ENCODE peak calls at places on chromosomes 12 and 14, in four cellular contexts. One of them, this sample, is unnamed.
A peak's percentile ranks its signal among the peaks of the same experiment; 100 is the strongest.

GRCh38 chr14:94921870-94922585 is 152.1 kb upstream of the GSC start:
- DNase-seq in upper lobe of right lung: no peak
- DNase-seq in GM10248: no peak
- DNase-seq in vagina: no peak
- DNase-seq in this sample: no peak

GRCh38 chr12:108477055-108477880 is 37.8 kb upstream of the FICD start:
- DNase-seq in GM10248: no peak
- DNase-seq in upper lobe of right lung: no peak
- DNase-seq in vagina: no peak
- DNase-seq in this sample: no peak

GRCh38 chr14:23614395-23614828 is 21.8 kb upstream of the DHRS2 start:
- DNase-seq in upper lobe of right lung: no peak
- DNase-seq in GM10248: no peak
- DNase-seq in vagina: no peak
- DNase-seq in this sample: no peak

GRCh38 chr14:31420319-31421081 is at the start of gene HEATR5A:
- DNase-seq in GM10248: peak; percentile 95
- DNase-seq in upper lobe of right lung: peak; percentile 99
- DNase-seq in vagina: no peak
- DNase-seq in this sample: peak; percentile 97

GRCh38 chr14:88326352-88327103 is 3.5 kb upstream of the KCNK10 start:
- DNase-seq in upper lobe of right lung: no peak
- DNase-seq in GM10248: no peak
- DNase-seq in vagina: no peak
- DNase-seq in this sample: peak; percentile 1

GRCh38 chr12:23209793-23210192 is 584.8 kb downstream of the ETNK1 start:
- DNase-seq in GM10248: no peak
- DNase-seq in vagina: no peak
- DNase-seq in upper lobe of right lung: no peak
- DNase-seq in this sample: no peak

GRCh38 chr12:27975222-27976136 is 2.9 kb upstream of the PTHLH start:
- DNase-seq in upper lobe of right lung: no peak
- DNase-seq in vagina: no peak
- DNase-seq in GM10248: no peak
- DNase-seq in this sample: peak; percentile 49

GRCh38 chr12:117980621-117981020 is 11.8 kb upstream of the KSR2 start:
- DNase-seq in GM10248: no peak
- DNase-seq in upper lobe of right lung: no peak
- DNase-seq in vagina: no peak
- DNase-seq in this sample: no peak

GRCh38 chr14:68365228-68365627 is 427.6 kb downstream of the ZFP36L1 start:
- DNase-seq in GM10248: no peak
- DNase-seq in upper lobe of right lung: no peak
- DNase-seq in vagina: no peak
- DNase-seq in this sample: no peak

DNA sequence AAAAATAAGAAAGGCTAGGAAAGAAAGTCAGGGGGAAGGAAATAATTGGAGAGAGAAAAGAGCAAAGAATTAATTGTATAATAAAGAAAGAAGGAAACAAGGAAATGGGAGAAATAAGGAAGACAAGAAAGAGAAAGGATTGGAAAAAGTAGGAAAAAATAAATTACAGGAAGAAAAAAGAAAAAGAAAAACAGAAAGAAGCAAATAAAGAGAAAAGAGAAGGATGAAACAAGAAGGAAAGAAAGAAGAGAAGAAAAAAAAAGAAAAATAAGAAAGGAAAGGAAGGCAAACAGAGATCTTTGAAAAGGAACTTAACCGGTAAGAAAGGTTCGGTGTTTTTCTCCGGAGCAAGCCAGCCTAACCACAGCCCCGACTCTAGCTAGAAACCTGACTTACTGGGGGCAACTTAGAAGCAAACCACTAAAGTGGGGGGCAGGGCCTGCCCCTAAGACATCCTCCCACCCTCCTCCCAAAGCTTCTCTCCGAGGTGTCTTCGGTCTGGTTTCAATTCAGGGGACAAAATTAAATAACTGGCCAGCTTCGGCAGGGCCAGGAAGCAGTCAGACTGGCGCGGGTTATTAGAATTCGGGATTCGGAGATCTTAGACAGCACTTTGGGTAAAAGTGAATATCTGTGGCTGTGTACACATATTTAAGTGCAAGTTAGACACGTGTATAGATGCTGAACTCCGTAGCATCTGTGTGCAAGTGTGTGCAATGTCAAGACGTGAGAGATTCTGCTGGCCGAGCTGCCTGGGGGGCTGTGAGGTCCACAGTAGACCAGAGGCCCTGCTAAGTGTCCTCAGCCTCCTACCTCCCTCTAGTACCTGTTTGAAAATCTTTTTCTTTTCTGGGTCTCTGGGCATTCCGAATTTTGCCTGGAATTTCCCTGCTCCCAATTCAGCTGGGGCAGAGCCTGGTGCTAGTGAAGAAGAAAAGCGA is 4.2 kb upstream of the HOXC10 start:
- DNase-seq in upper lobe of right lung: no peak
- DNase-seq in GM10248: no peak
- DNase-seq in vagina: no peak
- DNase-seq in this sample: no peak
- TF ChIP-seq CTCF in upper lobe of right lung: no peak
- TF ChIP-seq CTCF in GM10248: no peak
- TF ChIP-seq CTCF in vagina: no peak
- TF ChIP-seq CTCF in this sample: no peak

GRCh38 chr14:96294246-96294645 is 38.2 kb downstream of the BDKRB1 start:
- DNase-seq in vagina: no peak
- DNase-seq in GM10248: no peak
- DNase-seq in upper lobe of right lung: no peak
- DNase-seq in this sample: no peak

GRCh38 chr14:96297999-96298398 is 42.0 kb downstream of the BDKRB1 start:
- DNase-seq in vagina: no peak
- DNase-seq in upper lobe of right lung: no peak
- DNase-seq in GM10248: no peak
- DNase-seq in this sample: no peak

GRCh38 chr14:96299441-96299840 is 43.4 kb downstream of the BDKRB1 start:
- DNase-seq in GM10248: no peak
- DNase-seq in vagina: no peak
- DNase-seq in upper lobe of right lung: no peak
- DNase-seq in this sample: no peak

GRCh38 chr14:96297000-96297399 is 41.0 kb downstream of the BDKRB1 start:
- DNase-seq in vagina: no peak
- DNase-seq in GM10248: peak; percentile 26
- DNase-seq in upper lobe of right lung: no peak
- DNase-seq in this sample: no peak
- TF ChIP-seq CTCF in vagina: peak; percentile 35
- TF ChIP-seq CTCF in GM10248: peak; percentile 23
- TF ChIP-seq CTCF in upper lobe of right lung: peak; percentile 62
- TF ChIP-seq CTCF in this sample: no peak

GRCh38 chr12:95203477-95203843 is 13.8 kb downstream of the FGD6 start:
- DNase-seq in GM10248: no peak
- DNase-seq in vagina: no peak
- DNase-seq in upper lobe of right lung: no peak
- DNase-seq in this sample: no peak

GRCh38 chr12:95202691-95203476 is 14.4 kb downstream of the FGD6 start:
- DNase-seq in GM10248: no peak
- DNase-seq in vagina: no peak
- DNase-seq in upper lobe of right lung: no peak
- DNase-seq in this sample: no peak

GRCh38 chr12:95205685-95206084 is 11.6 kb downstream of the FGD6 start:
- DNase-seq in GM10248: no peak
- DNase-seq in upper lobe of right lung: no peak
- DNase-seq in vagina: no peak
- DNase-seq in this sample: peak; percentile 21

GRCh38 chr12:95205016-95205415 is 12.3 kb downstream of the FGD6 start:
- DNase-seq in GM10248: no peak
- DNase-seq in upper lobe of right lung: no peak
- DNase-seq in vagina: no peak
- DNase-seq in this sample: no peak

DNA sequence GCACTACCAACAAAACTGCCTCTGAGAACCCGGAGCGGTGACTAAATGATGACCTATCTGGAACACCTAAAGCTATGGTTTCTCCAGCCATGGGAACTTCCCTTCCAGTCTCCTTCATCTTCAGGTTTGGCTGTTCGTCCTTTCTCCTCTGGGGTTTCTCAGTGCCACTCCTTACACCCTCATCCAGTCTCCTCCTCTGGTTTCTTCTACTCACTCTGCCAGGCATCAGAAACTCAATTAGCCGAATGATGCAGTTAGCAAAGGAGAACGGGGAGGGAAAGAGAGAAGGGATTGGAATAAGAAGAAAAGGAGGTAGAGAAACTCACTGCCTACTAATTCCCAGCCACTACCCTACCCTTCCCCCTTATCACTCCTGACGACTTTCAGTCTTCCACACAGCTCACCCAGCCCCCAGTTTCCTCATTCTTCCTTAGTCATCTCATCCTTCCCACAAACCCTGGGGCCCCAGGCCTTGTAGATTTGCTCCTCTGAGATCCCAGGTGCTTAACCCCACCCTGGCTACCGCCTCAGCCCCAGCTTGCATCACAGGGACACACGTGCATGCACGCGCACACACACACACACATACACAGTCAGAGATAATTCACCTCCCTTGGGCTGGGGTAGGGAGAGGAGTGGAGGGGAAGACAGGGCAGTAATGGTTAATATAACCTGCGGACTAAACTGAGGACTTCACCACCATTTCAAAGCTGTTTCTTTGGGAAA is 13.0 kb downstream of the FGD6 start:
- DNase-seq in GM10248: no peak
- DNase-seq in vagina: no peak
- DNase-seq in upper lobe of right lung: no peak
- DNase-seq in this sample: peak; percentile 94
- TF ChIP-seq CTCF in GM10248: no peak
- TF ChIP-seq CTCF in vagina: no peak
- TF ChIP-seq CTCF in upper lobe of right lung: no peak
- TF ChIP-seq CTCF in this sample: no peak

GRCh38 chr12:587132-587531 is 76.1 kb downstream of the NINJ2 start:
- DNase-seq in upper lobe of right lung: no peak
- DNase-seq in GM10248: no peak
- DNase-seq in vagina: no peak
- DNase-seq in this sample: no peak

GRCh38 chr12:586318-587071 is 76.8 kb downstream of the NINJ2 start:
- DNase-seq in vagina: no peak
- DNase-seq in GM10248: no peak
- DNase-seq in upper lobe of right lung: no peak
- DNase-seq in this sample: no peak

GRCh38 chr12:587551-588322 is 75.5 kb downstream of the NINJ2 start:
- DNase-seq in vagina: no peak
- DNase-seq in upper lobe of right lung: no peak
- DNase-seq in GM10248: no peak
- DNase-seq in this sample: no peak

GRCh38 chr12:583251-583869 is 79.9 kb downstream of the NINJ2 start:
- DNase-seq in upper lobe of right lung: no peak
- DNase-seq in GM10248: no peak
- DNase-seq in vagina: no peak
- DNase-seq in this sample: no peak

GRCh38 chr12:585062-586061 is 77.9 kb downstream of the NINJ2 start:
- DNase-seq in vagina: no peak
- DNase-seq in upper lobe of right lung: no peak
- DNase-seq in GM10248: no peak
- DNase-seq in this sample: no peak
- TF ChIP-seq CTCF in vagina: no peak
- TF ChIP-seq CTCF in upper lobe of right lung: no peak
- TF ChIP-seq CTCF in GM10248: no peak
- TF ChIP-seq CTCF in this sample: no peak

DNA sequence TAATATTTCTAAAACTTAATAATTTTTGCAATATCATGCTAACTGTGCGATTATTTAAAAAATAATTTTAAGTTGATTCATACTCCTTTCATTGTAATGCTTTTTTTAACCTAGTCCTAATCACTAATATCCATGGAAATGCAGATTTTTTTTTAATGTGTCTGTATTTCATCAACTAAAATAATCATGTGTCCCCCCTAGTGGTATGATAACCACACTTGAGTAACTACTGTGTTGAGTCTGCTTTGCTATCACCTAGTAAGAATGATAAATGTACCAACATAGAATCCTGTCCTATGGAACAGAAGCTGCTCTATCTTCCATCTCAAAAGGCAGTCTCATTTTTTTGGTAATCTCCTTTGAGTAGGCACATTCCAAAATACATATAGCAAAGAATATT is 19.1 kb upstream of the SYNE2 start:
- DNase-seq in vagina: no peak
- DNase-seq in upper lobe of right lung: no peak
- DNase-seq in GM10248: no peak
- DNase-seq in this sample: no peak
- TF ChIP-seq CTCF in vagina: no peak
- TF ChIP-seq CTCF in upper lobe of right lung: no peak
- TF ChIP-seq CTCF in GM10248: no peak
- TF ChIP-seq CTCF in this sample: no peak

GRCh38 chr14:96661244-96661969 is 135.8 kb upstream of the VRK1 start:
- DNase-seq in upper lobe of right lung: no peak
- DNase-seq in vagina: no peak
- DNase-seq in GM10248: no peak
- DNase-seq in this sample: no peak
- TF ChIP-seq CTCF in upper lobe of right lung: no peak
- TF ChIP-seq CTCF in vagina: no peak
- TF ChIP-seq CTCF in GM10248: no peak
- TF ChIP-seq CTCF in this sample: no peak